ENCODE peak calls at places on chromosomes 5 and 9, in ten cellular contexts. One of them, this sample, is unnamed.

GRCh38 chr5:33088176-33088575 is 352.6 kb upstream of the TARS1 start:
- DNase-seq in renal cortical epithelial cell: no peak
- DNase-seq in NCI-H2081: no peak
- DNase-seq in Caki2: no peak
- DNase-seq in ascending aorta: no peak
- DNase-seq in germinal center: no peak
- DNase-seq in naive thymus-derived CD8-positive, alpha-beta T cell: no peak
- DNase-seq in HFFc6: no peak
- DNase-seq in right cardiac atrium: no peak
- DNase-seq in NCI-H526: no peak
- DNase-seq in this sample: no peak

GRCh38 chr5:16916262-16916878 is 19.7 kb downstream of the MYO10 start:
- DNase-seq in renal cortical epithelial cell: peak
- DNase-seq in NCI-H2081: no peak
- DNase-seq in Caki2: peak
- DNase-seq in ascending aorta: no peak
- DNase-seq in germinal center: no peak
- DNase-seq in naive thymus-derived CD8-positive, alpha-beta T cell: no peak
- DNase-seq in HFFc6: peak
- DNase-seq in right cardiac atrium: no peak
- DNase-seq in NCI-H526: no peak
- DNase-seq in this sample: peak

GRCh38 chr5:175195698-175196656 is 248.0 kb downstream of the DRD1 start:
- DNase-seq in renal cortical epithelial cell: peak
- DNase-seq in NCI-H2081: no peak
- DNase-seq in Caki2: no peak
- DNase-seq in ascending aorta: no peak
- DNase-seq in germinal center: no peak
- DNase-seq in naive thymus-derived CD8-positive, alpha-beta T cell: no peak
- DNase-seq in HFFc6: peak
- DNase-seq in right cardiac atrium: no peak
- DNase-seq in NCI-H526: peak
- DNase-seq in this sample: no peak

GRCh38 chr9:69389437-69389995 is 64.5 kb downstream of the ENTREP1 start:
- DNase-seq in renal cortical epithelial cell: no peak
- DNase-seq in NCI-H2081: no peak
- DNase-seq in Caki2: no peak
- DNase-seq in ascending aorta: no peak
- DNase-seq in germinal center: no peak
- DNase-seq in naive thymus-derived CD8-positive, alpha-beta T cell: no peak
- DNase-seq in HFFc6: no peak
- DNase-seq in right cardiac atrium: no peak
- DNase-seq in NCI-H526: no peak
- DNase-seq in this sample: no peak

GRCh38 chr9:127059648-127060365 is 62.6 kb downstream of the ANGPTL2 start:
- DNase-seq in renal cortical epithelial cell: no peak
- DNase-seq in NCI-H2081: no peak
- DNase-seq in Caki2: no peak
- DNase-seq in ascending aorta: no peak
- DNase-seq in germinal center: peak
- DNase-seq in naive thymus-derived CD8-positive, alpha-beta T cell: no peak
- DNase-seq in HFFc6: no peak
- DNase-seq in right cardiac atrium: no peak
- DNase-seq in NCI-H526: no peak
- DNase-seq in this sample: no peak

GRCh38 chr9:99778308-99778707 is 43.4 kb upstream of the NR4A3 start:
- DNase-seq in renal cortical epithelial cell: peak
- DNase-seq in NCI-H2081: no peak
- DNase-seq in Caki2: no peak
- DNase-seq in ascending aorta: no peak
- DNase-seq in germinal center: no peak
- DNase-seq in naive thymus-derived CD8-positive, alpha-beta T cell: no peak
- DNase-seq in HFFc6: peak
- DNase-seq in right cardiac atrium: no peak
- DNase-seq in NCI-H526: no peak
- DNase-seq in this sample: peak

GRCh38 chr9:133274236-133275104 is 531 bp downstream of the ABO start:
- DNase-seq in renal cortical epithelial cell: no peak
- DNase-seq in NCI-H2081: no peak
- DNase-seq in Caki2: peak
- DNase-seq in ascending aorta: no peak
- DNase-seq in germinal center: no peak
- DNase-seq in naive thymus-derived CD8-positive, alpha-beta T cell: no peak
- DNase-seq in HFFc6: no peak
- DNase-seq in right cardiac atrium: peak
- DNase-seq in NCI-H526: no peak
- DNase-seq in this sample: no peak

GRCh38 chr9:76521244-76521673 is 62.3 kb downstream of the GCNT1 start:
- DNase-seq in renal cortical epithelial cell: peak
- DNase-seq in NCI-H2081: peak
- DNase-seq in Caki2: peak
- DNase-seq in ascending aorta: no peak
- DNase-seq in germinal center: no peak
- DNase-seq in naive thymus-derived CD8-positive, alpha-beta T cell: no peak
- DNase-seq in HFFc6: no peak
- DNase-seq in right cardiac atrium: no peak
- DNase-seq in NCI-H526: no peak
- DNase-seq in this sample: no peak

GRCh38 chr9:14136646-14137370 is 177.1 kb downstream of the NFIB start:
- DNase-seq in renal cortical epithelial cell: peak
- DNase-seq in NCI-H2081: peak
- DNase-seq in Caki2: no peak
- DNase-seq in ascending aorta: no peak
- DNase-seq in germinal center: no peak
- DNase-seq in naive thymus-derived CD8-positive, alpha-beta T cell: no peak
- DNase-seq in HFFc6: no peak
- DNase-seq in right cardiac atrium: no peak
- DNase-seq in NCI-H526: no peak
- DNase-seq in this sample: no peak

GRCh38 chr5:121108725-121109124 is 644.6 kb downstream of the PRR16 start:
- DNase-seq in renal cortical epithelial cell: no peak
- DNase-seq in NCI-H2081: no peak
- DNase-seq in Caki2: peak
- DNase-seq in ascending aorta: no peak
- DNase-seq in germinal center: no peak
- DNase-seq in naive thymus-derived CD8-positive, alpha-beta T cell: no peak
- DNase-seq in HFFc6: no peak
- DNase-seq in right cardiac atrium: peak
- DNase-seq in NCI-H526: no peak
- DNase-seq in this sample: no peak

GRCh38 chr5:683619-684481 is 9.3 kb downstream of the TPPP start:
- DNase-seq in renal cortical epithelial cell: no peak
- DNase-seq in NCI-H2081: no peak
- DNase-seq in Caki2: no peak
- DNase-seq in ascending aorta: no peak
- DNase-seq in germinal center: no peak
- DNase-seq in naive thymus-derived CD8-positive, alpha-beta T cell: no peak
- DNase-seq in HFFc6: no peak
- DNase-seq in right cardiac atrium: peak
- DNase-seq in NCI-H526: no peak
- DNase-seq in this sample: no peak

GRCh38 chr9:130095872-130096271 is 42.2 kb downstream of the GPR107 start:
- DNase-seq in renal cortical epithelial cell: no peak
- DNase-seq in NCI-H2081: no peak
- DNase-seq in Caki2: no peak
- DNase-seq in ascending aorta: no peak
- DNase-seq in germinal center: no peak
- DNase-seq in naive thymus-derived CD8-positive, alpha-beta T cell: no peak
- DNase-seq in HFFc6: no peak
- DNase-seq in right cardiac atrium: no peak
- DNase-seq in NCI-H526: no peak
- DNase-seq in this sample: no peak

GRCh38 chr9:19232830-19233194 is 2.3 kb downstream of the DENND4C start:
- DNase-seq in renal cortical epithelial cell: peak
- DNase-seq in NCI-H2081: no peak
- DNase-seq in Caki2: peak
- DNase-seq in ascending aorta: no peak
- DNase-seq in germinal center: no peak
- DNase-seq in naive thymus-derived CD8-positive, alpha-beta T cell: no peak
- DNase-seq in HFFc6: peak
- DNase-seq in right cardiac atrium: no peak
- DNase-seq in NCI-H526: peak
- DNase-seq in this sample: no peak

GRCh38 chr5:67308988-67309688 is 112.5 kb upstream of the CD180 start:
- DNase-seq in renal cortical epithelial cell: no peak
- DNase-seq in NCI-H2081: no peak
- DNase-seq in Caki2: no peak
- DNase-seq in ascending aorta: no peak
- DNase-seq in germinal center: no peak
- DNase-seq in naive thymus-derived CD8-positive, alpha-beta T cell: no peak
- DNase-seq in HFFc6: no peak
- DNase-seq in right cardiac atrium: no peak
- DNase-seq in NCI-H526: no peak
- DNase-seq in this sample: no peak

GRCh38 chr5:118946138-118946537 is 42.2 kb downstream of the DTWD2 start:
- DNase-seq in renal cortical epithelial cell: no peak
- DNase-seq in NCI-H2081: no peak
- DNase-seq in Caki2: no peak
- DNase-seq in ascending aorta: no peak
- DNase-seq in germinal center: no peak
- DNase-seq in naive thymus-derived CD8-positive, alpha-beta T cell: no peak
- DNase-seq in HFFc6: no peak
- DNase-seq in right cardiac atrium: no peak
- DNase-seq in NCI-H526: no peak
- DNase-seq in this sample: no peak

GRCh38 chr9:32350682-32351081 is 33.8 kb upstream of the ACO1 start:
- DNase-seq in renal cortical epithelial cell: peak
- DNase-seq in NCI-H2081: peak
- DNase-seq in Caki2: peak
- DNase-seq in ascending aorta: no peak
- DNase-seq in germinal center: no peak
- DNase-seq in naive thymus-derived CD8-positive, alpha-beta T cell: no peak
- DNase-seq in HFFc6: peak
- DNase-seq in right cardiac atrium: no peak
- DNase-seq in NCI-H526: peak
- DNase-seq in this sample: no peak

GRCh38 chr5:180604271-180604670 is 13.0 kb upstream of the SCGB3A1 start:
- DNase-seq in renal cortical epithelial cell: no peak
- DNase-seq in NCI-H2081: no peak
- DNase-seq in Caki2: no peak
- DNase-seq in ascending aorta: no peak
- DNase-seq in germinal center: no peak
- DNase-seq in naive thymus-derived CD8-positive, alpha-beta T cell: no peak
- DNase-seq in HFFc6: no peak
- DNase-seq in right cardiac atrium: no peak
- DNase-seq in NCI-H526: no peak
- DNase-seq in this sample: no peak

GRCh38 chr9:121748727-121749546 is 97.5 kb downstream of the DAB2IP start:
- DNase-seq in renal cortical epithelial cell: no peak
- DNase-seq in NCI-H2081: no peak
- DNase-seq in Caki2: no peak
- DNase-seq in ascending aorta: peak
- DNase-seq in germinal center: no peak
- DNase-seq in naive thymus-derived CD8-positive, alpha-beta T cell: no peak
- DNase-seq in HFFc6: no peak
- DNase-seq in right cardiac atrium: peak
- DNase-seq in NCI-H526: no peak
- DNase-seq in this sample: no peak

GRCh38 chr5:2711446-2712425 is 39.7 kb downstream of the IRX2 start:
- DNase-seq in renal cortical epithelial cell: no peak
- DNase-seq in NCI-H2081: no peak
- DNase-seq in Caki2: no peak
- DNase-seq in ascending aorta: no peak
- DNase-seq in germinal center: no peak
- DNase-seq in naive thymus-derived CD8-positive, alpha-beta T cell: no peak
- DNase-seq in HFFc6: no peak
- DNase-seq in right cardiac atrium: no peak
- DNase-seq in NCI-H526: no peak
- DNase-seq in this sample: no peak

GRCh38 chr5:151284392-151284967 is 19.1 kb downstream of the SLC36A3 start:
- DNase-seq in renal cortical epithelial cell: no peak
- DNase-seq in NCI-H2081: no peak
- DNase-seq in Caki2: no peak
- DNase-seq in ascending aorta: no peak
- DNase-seq in germinal center: no peak
- DNase-seq in naive thymus-derived CD8-positive, alpha-beta T cell: no peak
- DNase-seq in HFFc6: no peak
- DNase-seq in right cardiac atrium: no peak
- DNase-seq in NCI-H526: no peak
- DNase-seq in this sample: no peak

GRCh38 chr5:108661030-108661429 is 86.7 kb upstream of the FER start:
- DNase-seq in renal cortical epithelial cell: no peak
- DNase-seq in NCI-H2081: no peak
- DNase-seq in Caki2: no peak
- DNase-seq in ascending aorta: no peak
- DNase-seq in germinal center: no peak
- DNase-seq in naive thymus-derived CD8-positive, alpha-beta T cell: no peak
- DNase-seq in HFFc6: no peak
- DNase-seq in right cardiac atrium: no peak
- DNase-seq in NCI-H526: no peak
- DNase-seq in this sample: no peak

GRCh38 chr9:136100700-136101614 is 5.9 kb upstream of the NACC2 start:
- DNase-seq in renal cortical epithelial cell: no peak
- DNase-seq in NCI-H2081: peak
- DNase-seq in Caki2: no peak
- DNase-seq in ascending aorta: no peak
- DNase-seq in germinal center: no peak
- DNase-seq in naive thymus-derived CD8-positive, alpha-beta T cell: no peak
- DNase-seq in HFFc6: no peak
- DNase-seq in right cardiac atrium: no peak
- DNase-seq in NCI-H526: peak
- DNase-seq in this sample: no peak

GRCh38 chr5:140324041-140324833 is 21.3 kb upstream of the PFDN1 start:
- DNase-seq in renal cortical epithelial cell: peak
- DNase-seq in NCI-H2081: no peak
- DNase-seq in Caki2: peak
- DNase-seq in ascending aorta: no peak
- DNase-seq in germinal center: no peak
- DNase-seq in naive thymus-derived CD8-positive, alpha-beta T cell: no peak
- DNase-seq in HFFc6: no peak
- DNase-seq in right cardiac atrium: no peak
- DNase-seq in NCI-H526: no peak
- DNase-seq in this sample: no peak